ENCODE peak calls at places on chromosome 18, in six cellular contexts. One of them, this sample, is unnamed.

GRCh38 chr18:58867281-58867961 is 2.7 kb downstream of the ZNF532 start:
- DNase-seq in upper lobe of right lung: no peak
- DNase-seq in A549: no peak
- DNase-seq in cardiac muscle cell: no peak
- DNase-seq in OCI-LY7: no peak
- DNase-seq in heart right ventricle: no peak
- DNase-seq in this sample: no peak

GRCh38 chr18:944440-944839 is 39.8 kb downstream of the ADCYAP1 start:
- DNase-seq in upper lobe of right lung: no peak
- DNase-seq in A549: no peak
- DNase-seq in cardiac muscle cell: peak
- DNase-seq in OCI-LY7: no peak
- DNase-seq in heart right ventricle: no peak
- DNase-seq in this sample: no peak

GRCh38 chr18:68520406-68521075 is 194.4 kb downstream of the TMX3 start:
- DNase-seq in upper lobe of right lung: no peak
- DNase-seq in A549: no peak
- DNase-seq in cardiac muscle cell: peak
- DNase-seq in OCI-LY7: no peak
- DNase-seq in heart right ventricle: no peak
- DNase-seq in this sample: no peak

GRCh38 chr18:24054130-24054529 is 39.6 kb downstream of the TTC39C start:
- DNase-seq in upper lobe of right lung: no peak
- DNase-seq in A549: no peak
- DNase-seq in cardiac muscle cell: peak
- DNase-seq in OCI-LY7: no peak
- DNase-seq in heart right ventricle: no peak
- DNase-seq in this sample: no peak

GRCh38 chr18:11741505-11742145 is 52.6 kb downstream of the GNAL start:
- DNase-seq in upper lobe of right lung: no peak
- DNase-seq in A549: peak
- DNase-seq in cardiac muscle cell: no peak
- DNase-seq in OCI-LY7: peak
- DNase-seq in heart right ventricle: no peak
- DNase-seq in this sample: no peak

GRCh38 chr18:57466307-57466706 is 31.1 kb downstream of the ONECUT2 start:
- DNase-seq in upper lobe of right lung: no peak
- DNase-seq in A549: no peak
- DNase-seq in cardiac muscle cell: no peak
- DNase-seq in OCI-LY7: no peak
- DNase-seq in heart right ventricle: no peak
- DNase-seq in this sample: no peak

GRCh38 chr18:58223717-58224424 is 179.8 kb downstream of the NEDD4L start:
- DNase-seq in upper lobe of right lung: peak
- DNase-seq in A549: peak
- DNase-seq in cardiac muscle cell: peak
- DNase-seq in OCI-LY7: no peak
- DNase-seq in heart right ventricle: no peak
- DNase-seq in this sample: no peak

GRCh38 chr18:741931-742512 is 29.6 kb upstream of the ENOSF1 start:
- DNase-seq in upper lobe of right lung: no peak
- DNase-seq in A549: peak
- DNase-seq in cardiac muscle cell: peak
- DNase-seq in OCI-LY7: peak
- DNase-seq in heart right ventricle: no peak
- DNase-seq in this sample: no peak

GRCh38 chr18:10518595-10519273 is 7.1 kb upstream of the NAPG start:
- DNase-seq in upper lobe of right lung: peak
- DNase-seq in A549: no peak
- DNase-seq in cardiac muscle cell: peak
- DNase-seq in OCI-LY7: no peak
- DNase-seq in heart right ventricle: peak
- DNase-seq in this sample: peak

GRCh38 chr18:39841133-39842041 is 2113.6 kb upstream of the PIK3C3 start:
- DNase-seq in upper lobe of right lung: peak
- DNase-seq in A549: peak
- DNase-seq in cardiac muscle cell: peak
- DNase-seq in OCI-LY7: no peak
- DNase-seq in heart right ventricle: peak
- DNase-seq in this sample: peak

GRCh38 chr18:13381907-13382682 is 163.5 kb downstream of the LDLRAD4 start:
- DNase-seq in upper lobe of right lung: peak
- DNase-seq in A549: no peak
- DNase-seq in cardiac muscle cell: peak
- DNase-seq in OCI-LY7: no peak
- DNase-seq in heart right ventricle: peak
- DNase-seq in this sample: no peak

GRCh38 chr18:31491586-31491985 is 6.4 kb upstream of the DSG2 start:
- DNase-seq in upper lobe of right lung: no peak
- DNase-seq in A549: no peak
- DNase-seq in cardiac muscle cell: no peak
- DNase-seq in OCI-LY7: no peak
- DNase-seq in heart right ventricle: no peak
- DNase-seq in this sample: no peak

GRCh38 chr18:78584167-78585022 is 395.2 kb upstream of the SALL3 start:
- DNase-seq in upper lobe of right lung: no peak
- DNase-seq in A549: no peak
- DNase-seq in cardiac muscle cell: no peak
- DNase-seq in OCI-LY7: no peak
- DNase-seq in heart right ventricle: no peak
- DNase-seq in this sample: no peak

GRCh38 chr18:24177499-24178133 is 38.8 kb downstream of the CABYR start:
- DNase-seq in upper lobe of right lung: no peak
- DNase-seq in A549: no peak
- DNase-seq in cardiac muscle cell: no peak
- DNase-seq in OCI-LY7: no peak
- DNase-seq in heart right ventricle: no peak
- DNase-seq in this sample: no peak

GRCh38 chr18:8898990-8899389 is 193.6 kb downstream of the MTCL1 start:
- DNase-seq in upper lobe of right lung: no peak
- DNase-seq in A549: no peak
- DNase-seq in cardiac muscle cell: no peak
- DNase-seq in OCI-LY7: peak
- DNase-seq in heart right ventricle: no peak
- DNase-seq in this sample: peak

GRCh38 chr18:11880586-11881304 is 27.4 kb downstream of the MPPE1 start:
- DNase-seq in upper lobe of right lung: no peak
- DNase-seq in A549: no peak
- DNase-seq in cardiac muscle cell: no peak
- DNase-seq in OCI-LY7: no peak
- DNase-seq in heart right ventricle: no peak
- DNase-seq in this sample: no peak

GRCh38 chr18:78729099-78729467 is 250.5 kb upstream of the SALL3 start:
- DNase-seq in upper lobe of right lung: no peak
- DNase-seq in A549: no peak
- DNase-seq in cardiac muscle cell: no peak
- DNase-seq in OCI-LY7: no peak
- DNase-seq in heart right ventricle: no peak
- DNase-seq in this sample: no peak

GRCh38 chr18:25005602-25006375 is 346.2 kb downstream of the ZNF521 start:
- DNase-seq in upper lobe of right lung: no peak
- DNase-seq in A549: no peak
- DNase-seq in cardiac muscle cell: peak
- DNase-seq in OCI-LY7: no peak
- DNase-seq in heart right ventricle: no peak
- DNase-seq in this sample: no peak

GRCh38 chr18:32249147-32249546 is 59.3 kb downstream of the MEP1B start:
- DNase-seq in upper lobe of right lung: no peak
- DNase-seq in A549: no peak
- DNase-seq in cardiac muscle cell: no peak
- DNase-seq in OCI-LY7: no peak
- DNase-seq in heart right ventricle: no peak
- DNase-seq in this sample: no peak

GRCh38 chr18:37484893-37485834 is 80.4 kb downstream of the CELF4 start:
- DNase-seq in upper lobe of right lung: no peak
- DNase-seq in A549: peak
- DNase-seq in cardiac muscle cell: peak
- DNase-seq in OCI-LY7: no peak
- DNase-seq in heart right ventricle: no peak
- DNase-seq in this sample: no peak

GRCh38 chr18:48136544-48137353 is 206.3 kb upstream of the SMAD2 start:
- DNase-seq in upper lobe of right lung: no peak
- DNase-seq in A549: peak
- DNase-seq in cardiac muscle cell: no peak
- DNase-seq in OCI-LY7: no peak
- DNase-seq in heart right ventricle: no peak
- DNase-seq in this sample: peak
- H3K4me3 ChIP-seq in upper lobe of right lung: peak
- H3K4me3 ChIP-seq in A549: peak
- H3K4me3 ChIP-seq in cardiac muscle cell: peak
- H3K4me3 ChIP-seq in OCI-LY7: no peak
- H3K4me3 ChIP-seq in heart right ventricle: peak
- H3K4me3 ChIP-seq in this sample: peak

GRCh38 chr18:22817844-22818243 is 115.3 kb upstream of the RBBP8 start:
- DNase-seq in upper lobe of right lung: no peak
- DNase-seq in A549: no peak
- DNase-seq in cardiac muscle cell: peak
- DNase-seq in OCI-LY7: no peak
- DNase-seq in heart right ventricle: no peak
- DNase-seq in this sample: no peak

GRCh38 chr18:22816266-22817176 is 116.6 kb upstream of the RBBP8 start:
- DNase-seq in upper lobe of right lung: no peak
- DNase-seq in A549: no peak
- DNase-seq in cardiac muscle cell: no peak
- DNase-seq in OCI-LY7: no peak
- DNase-seq in heart right ventricle: no peak
- DNase-seq in this sample: no peak

GRCh38 chr18:22814329-22814703 is 118.8 kb upstream of the RBBP8 start:
- DNase-seq in upper lobe of right lung: no peak
- DNase-seq in A549: no peak
- DNase-seq in cardiac muscle cell: no peak
- DNase-seq in OCI-LY7: no peak
- DNase-seq in heart right ventricle: no peak
- DNase-seq in this sample: no peak

DNA sequence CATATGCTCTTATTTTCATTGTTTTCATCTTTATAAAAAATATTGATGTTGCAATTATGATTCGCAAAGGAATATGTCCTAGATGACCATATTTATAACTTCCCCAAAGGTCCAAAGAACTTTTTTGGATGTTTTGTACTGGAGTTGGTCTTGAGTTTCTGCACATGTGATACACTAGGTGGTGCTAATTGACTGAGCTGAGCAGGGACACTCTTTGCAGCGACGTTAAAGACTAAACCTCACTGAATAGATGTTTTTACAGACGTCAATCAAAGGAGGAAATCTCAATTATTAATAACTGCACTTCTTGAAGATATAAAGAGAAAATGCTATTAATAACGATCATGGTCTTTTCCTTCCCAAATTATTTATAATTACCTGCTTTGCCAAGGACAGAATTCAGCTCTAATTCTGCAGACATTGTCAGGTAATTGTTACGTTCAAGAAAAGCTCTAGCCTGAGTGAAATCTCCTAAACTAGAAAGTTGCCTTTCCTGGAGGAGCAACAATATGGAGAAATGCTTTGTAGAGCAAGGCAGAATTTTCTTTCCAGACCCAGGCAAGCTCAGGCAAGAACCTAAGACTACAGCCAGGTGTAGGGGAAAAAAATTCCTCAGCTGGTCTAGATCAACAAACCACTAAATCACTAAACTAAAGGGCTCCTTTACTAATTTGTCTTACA is 119.3 kb upstream of the RBBP8 start:
- DNase-seq in upper lobe of right lung: no peak
- DNase-seq in A549: peak
- DNase-seq in cardiac muscle cell: peak
- DNase-seq in OCI-LY7: peak
- DNase-seq in heart right ventricle: no peak
- DNase-seq in this sample: peak
- TF ChIP-seq CTCF in upper lobe of right lung: peak
- TF ChIP-seq CTCF in A549: peak
- TF ChIP-seq CTCF in cardiac muscle cell: peak
- TF ChIP-seq CTCF in OCI-LY7: peak
- TF ChIP-seq CTCF in heart right ventricle: peak
- TF ChIP-seq CTCF in this sample: peak

GRCh38 chr18:70709124-70709523 is 420.3 kb downstream of the SOCS6 start:
- DNase-seq in upper lobe of right lung: no peak
- DNase-seq in A549: no peak
- DNase-seq in cardiac muscle cell: no peak
- DNase-seq in OCI-LY7: no peak
- DNase-seq in heart right ventricle: no peak
- DNase-seq in this sample: no peak
- H3K27ac ChIP-seq in upper lobe of right lung: no peak
- H3K27ac ChIP-seq in A549: no peak
- H3K27ac ChIP-seq in cardiac muscle cell: no peak
- H3K27ac ChIP-seq in OCI-LY7: no peak
- H3K27ac ChIP-seq in heart right ventricle: no peak
- H3K27ac ChIP-seq in this sample: no peak

GRCh38 chr18:46070232-46070631 is 1.8 kb downstream of the PSTPIP2 start:
- DNase-seq in upper lobe of right lung: no peak
- DNase-seq in A549: no peak
- DNase-seq in cardiac muscle cell: no peak
- DNase-seq in OCI-LY7: no peak
- DNase-seq in heart right ventricle: no peak
- DNase-seq in this sample: no peak

GRCh38 chr18:46071615-46071893 is 506 bp downstream of the PSTPIP2 start:
- DNase-seq in upper lobe of right lung: no peak
- DNase-seq in A549: no peak
- DNase-seq in cardiac muscle cell: no peak
- DNase-seq in OCI-LY7: no peak
- DNase-seq in heart right ventricle: no peak
- DNase-seq in this sample: no peak

GRCh38 chr18:46069524-46069923 is 2.5 kb downstream of the PSTPIP2 start:
- DNase-seq in upper lobe of right lung: no peak
- DNase-seq in A549: no peak
- DNase-seq in cardiac muscle cell: no peak
- DNase-seq in OCI-LY7: no peak
- DNase-seq in heart right ventricle: no peak
- DNase-seq in this sample: no peak

GRCh38 chr18:46071894-46072867 is at the start of gene PSTPIP2:
- DNase-seq in upper lobe of right lung: peak
- DNase-seq in A549: no peak
- DNase-seq in cardiac muscle cell: peak
- DNase-seq in OCI-LY7: no peak
- DNase-seq in heart right ventricle: peak
- DNase-seq in this sample: peak

DNA sequence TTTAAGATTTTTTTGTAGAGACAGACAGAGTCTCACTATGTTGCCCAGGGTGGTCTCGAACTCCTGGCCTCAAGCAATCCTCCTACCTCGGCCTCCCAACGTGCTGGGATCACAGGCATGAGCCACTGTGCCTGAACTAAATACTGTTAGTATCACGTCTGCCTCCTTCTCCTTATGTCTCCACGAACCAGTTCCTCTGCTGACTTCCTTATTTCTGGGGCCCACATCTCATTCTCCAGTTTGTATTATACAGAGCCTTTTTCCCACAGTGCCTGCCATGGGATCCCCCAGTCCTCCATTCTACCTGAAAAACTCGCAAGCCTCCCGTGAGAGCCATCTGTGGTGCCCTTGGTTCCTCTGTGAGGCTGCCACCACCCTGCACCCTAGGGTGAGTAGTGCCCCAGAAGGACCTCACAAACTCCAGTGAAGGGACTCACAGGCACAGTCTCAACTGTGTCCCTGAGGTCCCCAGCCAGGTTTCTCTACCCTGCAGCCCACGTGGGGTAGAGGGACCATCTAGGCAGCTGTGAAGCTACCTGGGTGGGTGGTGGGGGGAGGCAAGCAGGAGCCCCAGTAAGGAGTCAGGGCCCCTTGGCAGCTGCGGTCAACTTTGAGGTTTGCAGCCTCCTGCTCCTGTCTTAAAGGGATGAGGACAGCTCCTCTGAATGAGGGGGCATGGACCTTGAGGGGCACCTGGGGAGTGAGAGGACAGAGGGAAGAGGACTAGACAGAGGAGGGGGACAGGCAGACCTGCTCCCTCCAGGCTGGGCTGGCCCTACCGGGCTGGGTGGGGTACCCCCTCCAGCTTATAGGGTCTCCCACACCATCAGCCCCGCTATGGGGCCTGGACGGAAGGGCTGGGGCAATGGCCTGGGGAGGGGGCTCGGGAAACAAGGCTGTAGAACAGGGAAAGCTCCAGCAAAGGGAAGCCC is 1.1 kb downstream of the PSTPIP2 start:
- DNase-seq in upper lobe of right lung: no peak
- DNase-seq in A549: no peak
- DNase-seq in cardiac muscle cell: no peak
- DNase-seq in OCI-LY7: no peak
- DNase-seq in heart right ventricle: no peak
- DNase-seq in this sample: no peak
- H3K4me3 ChIP-seq in upper lobe of right lung: peak
- H3K4me3 ChIP-seq in A549: no peak
- H3K4me3 ChIP-seq in cardiac muscle cell: peak
- H3K4me3 ChIP-seq in OCI-LY7: no peak
- H3K4me3 ChIP-seq in heart right ventricle: peak
- H3K4me3 ChIP-seq in this sample: peak